ENCODE peak calls at places on chromosomes 6 and 20, in seven cellular contexts. Q, O, A, P, I, E and N are unnamed samples.

GRCh38 chr20:53609501-53610445 is 16.1 kb upstream of the ZNF217 start:
- DNase-seq in P (peak; percentile 63), Q (peak; percentile 76), E (no peak), I (peak; percentile 74), O (peak; percentile 82), A (no peak), N (peak; percentile 74)

GRCh38 chr20:33507461-33507860 is 17.6 kb downstream of the CBFA2T2 start:
- DNase-seq in I (no peak), E (no peak), O (peak; percentile 23), Q (no peak), P (no peak), A (no peak), N (no peak)

GRCh38 chr6:15763827-15764226 is 101.0 kb upstream of the DTNBP1 start:
- DNase-seq in I (no peak), P (peak; percentile 52), A (no peak), Q (peak; percentile 70), E (no peak), O (no peak), N (no peak)

GRCh38 chr6:5201271-5201670 is 59.5 kb downstream of the LYRM4 start:
- DNase-seq in I (no peak), Q (no peak), E (no peak), A (no peak), P (no peak), O (no peak), N (no peak)

GRCh38 chr6:47743744-47744143 is 38.1 kb upstream of the OPN5 start:
- DNase-seq in I (no peak), E (no peak), A (no peak), Q (no peak), O (no peak), P (no peak), N (no peak)

GRCh38 chr6:82263916-82264315 is 16.4 kb upstream of the IBTK start:
- DNase-seq in E (no peak), I (no peak), Q (no peak), P (no peak), O (no peak), A (no peak), N (no peak)

GRCh38 chr6:3385660-3386151 is 71.1 kb downstream of the SLC22A23 start:
- DNase-seq in A (no peak), I (no peak), P (peak; percentile 75), O (no peak), Q (no peak), E (no peak), N (peak; percentile 80)

GRCh38 chr6:82875573-82876185 is 190.0 kb downstream of the UBE3D start:
- DNase-seq in I (no peak), O (no peak), Q (no peak), P (no peak), E (peak; percentile 38), A (no peak), N (no peak)

GRCh38 chr6:160793652-160794051 is 91.6 kb downstream of the PLG start:
- DNase-seq in P (no peak), O (no peak), I (no peak), A (no peak), E (no peak), Q (no peak), N (no peak)

GRCh38 chr6:154766993-154767392 is 33.8 kb downstream of the SCAF8 start:
- DNase-seq in I (no peak), Q (no peak), O (no peak), P (no peak), A (no peak), E (no peak), N (no peak)

GRCh38 chr6:22298393-22299010 is 1.7 kb upstream of the PRL start:
- DNase-seq in P (no peak), O (no peak), A (no peak), E (no peak), Q (no peak), I (no peak), N (no peak)

GRCh38 chr6:105896052-105896820 is 189.9 kb upstream of the PRDM1 start:
- DNase-seq in P (no peak), O (peak; percentile 89), A (no peak), E (no peak), Q (no peak), I (no peak), N (no peak)

GRCh38 chr6:109373762-109374161 is 8.5 kb downstream of the CD164 start:
- DNase-seq in P (no peak), Q (no peak), E (no peak), O (no peak), I (no peak), A (no peak), N (no peak)

GRCh38 chr6:32689531-32690505 is 23.4 kb upstream of the HLA-DQB1 start:
- DNase-seq in P (no peak), Q (no peak), O (peak; percentile 72), I (no peak), A (no peak), E (no peak), N (no peak)

GRCh38 chr6:56618050-56618449 is 24.6 kb downstream of the DST start:
- DNase-seq in E (no peak), P (no peak), A (no peak), I (no peak), O (no peak), Q (no peak), N (no peak)

GRCh38 chr6:157519255-157520116 is 138.5 kb downstream of the ZDHHC14 start:
- DNase-seq in A (no peak), O (no peak), P (no peak), I (no peak), E (no peak), Q (no peak), N (no peak)

GRCh38 chr6:98014791-98015201 is 731.8 kb upstream of the MMS22L start:
- DNase-seq in E (no peak), A (no peak), P (no peak), Q (no peak), O (no peak), I (no peak), N (no peak)

GRCh38 chr6:33273924-33274902 is 2.3 kb downstream of the RPS18 start:
- DNase-seq in O (peak; percentile 25), P (no peak), A (no peak), I (no peak), E (no peak), Q (no peak), N (no peak)

GRCh38 chr20:47620808-47621805 is 119.4 kb downstream of the NCOA3 start:
- DNase-seq in A (no peak), P (no peak), E (peak; percentile 28), Q (peak; percentile 27), O (peak; percentile 79), I (no peak), N (no peak)

GRCh38 chr20:59751075-59751711 is 146.9 kb downstream of the PHACTR3 start:
- DNase-seq in P (peak; percentile 72), I (peak; percentile 87), E (no peak), O (peak; percentile 20), A (peak; percentile 81), Q (peak; percentile 73), N (peak; percentile 77)

GRCh38 chr6:6712258-6712978 is 123.9 kb downstream of the LY86 start:
- DNase-seq in A (no peak), E (peak; percentile 31), I (no peak), Q (peak; percentile 67), O (no peak), P (no peak), N (no peak)

GRCh38 chr6:73604461-73604860 is 49.3 kb downstream of the SLC17A5 start:
- DNase-seq in A (no peak), I (no peak), O (no peak), E (no peak), P (no peak), Q (no peak), N (no peak)

GRCh38 chr6:121651420-121651819 is 216.0 kb downstream of the GJA1 start:
- DNase-seq in P (no peak), I (no peak), A (no peak), E (no peak), Q (no peak), O (no peak), N (no peak)

GRCh38 chr6:118708055-118708454 is 56.7 kb upstream of the CEP85L start:
- DNase-seq in O (peak; percentile 21), I (no peak), Q (no peak), P (no peak), A (no peak), E (no peak), N (no peak)

GRCh38 chr6:108133594-108134179 is 32.1 kb upstream of the NR2E1 start:
- DNase-seq in I (peak; percentile 70), A (no peak), P (peak; percentile 74), Q (peak; percentile 56), E (peak; percentile 55), O (no peak), N (peak; percentile 75)

GRCh38 chr20:6704132-6704861 is 63.2 kb upstream of the BMP2 start:
- DNase-seq in I (no peak), P (no peak), Q (peak; percentile 60), E (no peak), A (no peak), O (no peak), N (no peak)